ENCODE peak calls at places on chromosomes 6 and 20, in five cellular contexts. B is stomach, X is mesenchymal stem cell, Q is left ventricle myocardium inferior, K is tibial nerve. E is an unnamed sample.

GRCh38 chr6:35739645-35740517 is 3.0 kb downstream of the ARMC12 start:
- DNase-seq in B (no peak), X (no peak), Q (no peak), K (no peak), E (peak; percentile 44)

GRCh38 chr20:438581-439469 is 23.5 kb downstream of the TBC1D20 start:
- DNase-seq in B (peak; percentile 47), X (no peak), Q (no peak), K (no peak), E (no peak)

GRCh38 chr6:165597821-165598220 is 65.2 kb downstream of the PDE10A start:
- DNase-seq in B (no peak), X (no peak), Q (no peak), K (no peak), E (no peak)

GRCh38 chr6:34493344-34493743 is 27.5 kb downstream of the PACSIN1 start:
- DNase-seq in B (no peak), X (no peak), Q (no peak), K (no peak), E (no peak)

GRCh38 chr6:33731035-33731434 is 15.7 kb downstream of the IP6K3 start:
- DNase-seq in B (no peak), X (no peak), Q (no peak), K (no peak), E (peak; percentile 29)

GRCh38 chr6:15073344-15073789 is 172.5 kb upstream of the JARID2 start:
- DNase-seq in B (no peak), X (no peak), Q (no peak), K (no peak), E (no peak)

GRCh38 chr20:50913976-50914375 is 17.3 kb downstream of the ADNP start:
- DNase-seq in B (no peak), X (peak; percentile 68), Q (no peak), K (no peak), E (no peak)

GRCh38 chr6:170262481-170263088 is 28.3 kb downstream of the DLL1 start:
- DNase-seq in B (no peak), X (no peak), Q (no peak), K (no peak), E (no peak)

GRCh38 chr20:34724172-34724571 is 20.0 kb downstream of the TP53INP2 start:
- DNase-seq in B (no peak), X (no peak), Q (no peak), K (no peak), E (no peak)

GRCh38 chr6:30743099-30744053 is 889 bp upstream of the FLOT1 start:
- DNase-seq in B (no peak), X (no peak), Q (no peak), K (no peak), E (peak; percentile 59)

GRCh38 chr6:134240664-134241431 is 77.1 kb downstream of the SGK1 start:
- DNase-seq in B (peak; percentile 52), X (no peak), Q (peak; percentile 61), K (peak; percentile 37), E (peak; percentile 66)

DNA sequence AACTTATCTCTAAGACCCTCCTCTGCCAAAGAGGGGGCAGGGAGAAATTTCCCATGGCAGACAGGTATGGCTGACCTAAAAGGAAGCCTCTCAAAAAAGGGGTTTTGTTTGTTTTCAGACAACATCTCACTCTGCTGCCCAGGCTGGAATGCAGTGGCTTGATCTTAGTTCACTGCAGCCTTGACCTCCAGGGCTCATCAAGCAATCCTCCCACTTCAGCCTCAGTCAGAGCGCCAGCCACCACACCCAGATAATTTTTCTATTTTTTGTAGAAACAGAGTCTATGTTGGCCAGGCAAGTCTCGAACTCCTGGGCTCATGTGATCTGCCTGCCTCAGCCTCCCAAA is 3.8 kb downstream of the EZR start:
- DNase-seq in B (peak; percentile 24), X (no peak), Q (no peak), K (no peak), E (no peak)
- H3K27ac ChIP-seq in B (peak overlapping the region; percentile 99), X (peak overlapping the region; percentile 92), Q (peak overlapping the region; percentile 96), K (peak overlapping the region; percentile 99), E (no peak overlapping the region)

GRCh38 chr20:9514461-9515210 is at the start of gene LAMP5:
- DNase-seq in B (no peak), X (peak; percentile 10), Q (no peak), K (no peak), E (peak; percentile 23)

GRCh38 chr20:9516658-9516987 is 2.2 kb downstream of the LAMP5 start:
- DNase-seq in B (no peak), X (no peak), Q (no peak), K (no peak), E (no peak)

GRCh38 chr20:9515761-9516657 is 1.6 kb downstream of the LAMP5 start:
- DNase-seq in B (no peak), X (no peak), Q (peak; percentile 22), K (no peak), E (no peak)

GRCh38 chr20:9514072-9514460 is 324 bp upstream of the LAMP5 start:
- DNase-seq in B (no peak), X (no peak), Q (no peak), K (no peak), E (no peak)

DNA sequence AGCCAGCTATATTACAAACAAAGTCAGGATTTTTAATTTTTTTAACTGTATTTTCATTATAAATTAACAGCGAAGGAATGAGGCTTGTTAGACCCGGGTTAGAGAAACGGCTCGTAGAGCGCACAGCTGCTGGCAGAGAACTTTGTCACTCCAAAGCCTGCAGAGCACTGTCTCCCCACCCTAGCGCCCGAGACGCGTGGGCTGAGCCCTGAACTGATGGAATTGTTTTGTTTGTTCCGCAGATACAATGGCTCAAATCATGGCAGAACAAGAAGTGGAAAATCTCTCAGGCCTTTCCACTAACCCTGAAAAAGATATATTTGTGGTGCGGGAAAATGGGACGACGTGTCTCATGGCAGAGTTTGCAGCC is 806 bp downstream of the LAMP5 start:
- DNase-seq in B (no peak), X (no peak), Q (no peak), K (no peak), E (no peak)
- H3K27me3 ChIP-seq in B (peaks cover 83% of the 10 kb centered on the region), X (peaks cover 70% of the 10 kb centered on the region), Q (peaks cover 99% of the 10 kb centered on the region), K (peaks cover 63% of the 10 kb centered on the region), E (peaks cover 6% of the 10 kb centered on the region)

GRCh38 chr20:45318948-45319347 is 10.8 kb upstream of the MATN4 start:
- DNase-seq in B (no peak), X (no peak), Q (no peak), K (no peak), E (no peak)

GRCh38 chr20:45322952-45323383 is 14.9 kb upstream of the MATN4 start:
- DNase-seq in B (peak; percentile 70), X (peak; percentile 32), Q (peak; percentile 44), K (no peak), E (peak; percentile 81)

GRCh38 chr20:45318386-45318939 is 10.4 kb upstream of the MATN4 start:
- DNase-seq in B (no peak), X (no peak), Q (no peak), K (no peak), E (no peak)

GRCh38 chr20:45323731-45324130 is 15.6 kb upstream of the MATN4 start:
- DNase-seq in B (no peak), X (no peak), Q (no peak), K (no peak), E (no peak)

GRCh38 chr20:45320948-45321595 is 13.0 kb upstream of the MATN4 start:
- DNase-seq in B (no peak), X (no peak), Q (no peak), K (no peak), E (no peak)
- H3K27ac ChIP-seq in B (peak overlapping the region; percentile 34), X (no peak overlapping the region), Q (no peak overlapping the region), K (no peak overlapping the region), E (no peak overlapping the region)

GRCh38 chr20:7091655-7092054 is 324.2 kb downstream of the BMP2 start:
- DNase-seq in B (no peak), X (no peak), Q (no peak), K (no peak), E (no peak)

GRCh38 chr20:7090753-7091310 is 323.3 kb downstream of the BMP2 start:
- DNase-seq in B (no peak), X (no peak), Q (no peak), K (no peak), E (no peak)

GRCh38 chr20:7087803-7088202 is 320.3 kb downstream of the BMP2 start:
- DNase-seq in B (no peak), X (no peak), Q (no peak), K (no peak), E (no peak)

GRCh38 chr20:7094438-7094997 is 327.0 kb downstream of the BMP2 start:
- DNase-seq in B (no peak), X (peak; percentile 22), Q (no peak), K (no peak), E (no peak)

DNA sequence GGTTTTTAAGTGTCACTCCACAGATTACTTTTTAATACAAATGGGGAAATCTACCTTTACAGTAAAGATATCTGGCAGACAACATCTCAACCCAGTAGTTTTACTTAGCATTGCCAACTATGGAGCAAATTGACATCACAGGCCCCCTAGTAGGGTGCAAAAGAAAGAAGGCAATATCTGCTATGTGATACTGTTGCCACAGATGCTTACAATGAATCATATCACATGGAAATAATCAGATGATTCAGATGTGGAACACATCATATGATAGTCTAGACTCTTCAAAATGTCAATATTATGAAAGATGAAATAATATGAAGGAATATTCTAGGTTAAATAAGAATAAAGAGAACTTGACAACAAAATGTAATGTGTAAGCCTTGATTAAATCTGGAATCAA is 322.5 kb downstream of the BMP2 start:
- DNase-seq in B (no peak), X (no peak), Q (no peak), K (no peak), E (no peak)
- H3K27me3 ChIP-seq in B (no peaks in the 10 kb centered on the region), X (no peaks in the 10 kb centered on the region), Q (no peaks in the 10 kb centered on the region), K (no peaks in the 10 kb centered on the region), E (no peaks in the 10 kb centered on the region)

DNA sequence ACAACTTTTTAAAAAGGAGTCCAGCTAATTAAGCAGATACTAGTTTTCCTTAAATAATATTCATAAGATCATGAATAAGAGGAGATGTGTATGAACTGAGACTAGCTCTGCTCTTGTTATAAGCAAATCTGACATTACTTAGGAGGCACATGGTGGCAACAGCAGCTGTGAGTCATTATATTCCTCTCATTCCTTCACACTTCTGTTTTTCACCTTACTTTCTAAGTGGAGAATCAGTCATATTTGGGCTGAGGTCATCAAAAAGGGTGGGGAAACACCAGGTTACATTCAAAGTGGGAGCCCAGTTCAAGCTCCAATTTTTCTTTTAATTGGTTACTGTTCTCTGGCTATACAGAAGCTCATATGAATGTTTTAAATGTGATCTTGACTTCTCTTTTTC is 6.0 kb upstream of the RIPPLY2 start:
- DNase-seq in B (no peak), X (no peak), Q (no peak), K (no peak), E (no peak)
- H3K27ac ChIP-seq in B (no peak overlapping the region), X (no peak overlapping the region), Q (no peak overlapping the region), K (no peak overlapping the region), E (no peak overlapping the region)

GRCh38 chr20:38726849-38727601 is 2.7 kb downstream of the SLC32A1 start:
- DNase-seq in B (no peak), X (no peak), Q (no peak), K (no peak), E (no peak)
- H3K27me3 ChIP-seq in B (peaks cover 100% of the 10 kb centered on the region), X (peaks cover 99% of the 10 kb centered on the region), Q (peaks cover 100% of the 10 kb centered on the region), K (peaks cover 99% of the 10 kb centered on the region), E (peaks cover 51% of the 10 kb centered on the region)

DNA sequence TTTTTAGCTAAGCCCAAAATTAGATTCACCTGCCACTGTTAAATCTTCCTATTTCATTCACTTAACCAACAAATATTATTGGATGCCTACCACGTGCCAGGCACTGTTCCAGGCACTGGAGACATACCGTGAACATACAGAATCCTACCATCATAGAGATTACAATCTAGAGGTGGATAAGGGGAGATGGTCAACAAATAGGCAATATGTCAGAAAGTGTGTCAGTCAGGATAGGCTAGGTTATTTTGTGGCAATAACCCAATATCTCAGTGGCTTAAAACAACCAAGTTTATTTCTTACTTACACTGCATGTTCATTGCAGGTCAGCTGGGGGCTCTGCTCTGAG is 58.7 kb upstream of the REV3L start:
- DNase-seq in B (no peak), X (no peak), Q (no peak), K (no peak), E (no peak)
- H3K27ac ChIP-seq in B (no peak overlapping the region), X (no peak overlapping the region), Q (peak overlapping the region; percentile 36), K (no peak overlapping the region), E (no peak overlapping the region)

GRCh38 chr20:61727761-61728160 is 337.9 kb downstream of the TAF4 start:
- DNase-seq in B (no peak), X (no peak), Q (no peak), K (no peak), E (peak; percentile 6)
- H3K27me3 ChIP-seq in B (peaks cover 47% of the 10 kb centered on the region), X (no peaks in the 10 kb centered on the region), Q (peaks cover 64% of the 10 kb centered on the region), K (no peaks in the 10 kb centered on the region), E (no peaks in the 10 kb centered on the region)

E was measured in right lobe of liver.